ENCODE peak calls at places on chromosome 10, in ten cellular contexts. One of them, this sample, is unnamed.

GRCh38 chr10:62376064-62377025 is 2.2 kb downstream of the ZNF365 start:
- DNase-seq in IMR-90: no peak
- DNase-seq in HCT116: no peak
- DNase-seq in PC-3: no peak
- DNase-seq in breast epithelium: no peak
- DNase-seq in fibroblast of pulmonary artery: no peak
- DNase-seq in GM23338: no peak
- DNase-seq in ovary: no peak
- DNase-seq in cardiac fibroblast: no peak
- DNase-seq in astrocyte of the spinal cord: no peak
- DNase-seq in this sample: no peak

GRCh38 chr10:84195044-84195830 is 900 bp downstream of the CDHR1 start:
- DNase-seq in IMR-90: no peak
- DNase-seq in HCT116: no peak
- DNase-seq in PC-3: no peak
- DNase-seq in breast epithelium: no peak
- DNase-seq in fibroblast of pulmonary artery: no peak
- DNase-seq in GM23338: no peak
- DNase-seq in ovary: no peak
- DNase-seq in cardiac fibroblast: no peak
- DNase-seq in astrocyte of the spinal cord: no peak
- DNase-seq in this sample: no peak

GRCh38 chr10:75858357-75858756 is 426.9 kb downstream of the LRMDA start:
- DNase-seq in IMR-90: no peak
- DNase-seq in HCT116: no peak
- DNase-seq in PC-3: no peak
- DNase-seq in breast epithelium: no peak
- DNase-seq in fibroblast of pulmonary artery: no peak
- DNase-seq in GM23338: peak
- DNase-seq in ovary: no peak
- DNase-seq in cardiac fibroblast: no peak
- DNase-seq in astrocyte of the spinal cord: no peak
- DNase-seq in this sample: no peak

GRCh38 chr10:15725603-15726002 is 5.9 kb upstream of the ITGA8 start:
- DNase-seq in IMR-90: peak
- DNase-seq in HCT116: peak
- DNase-seq in PC-3: peak
- DNase-seq in breast epithelium: no peak
- DNase-seq in fibroblast of pulmonary artery: peak
- DNase-seq in GM23338: peak
- DNase-seq in ovary: no peak
- DNase-seq in cardiac fibroblast: peak
- DNase-seq in astrocyte of the spinal cord: peak
- DNase-seq in this sample: peak

GRCh38 chr10:130018253-130018652 is 54.2 kb upstream of the EBF3 start:
- DNase-seq in IMR-90: peak
- DNase-seq in HCT116: no peak
- DNase-seq in PC-3: peak
- DNase-seq in breast epithelium: no peak
- DNase-seq in fibroblast of pulmonary artery: peak
- DNase-seq in GM23338: no peak
- DNase-seq in ovary: no peak
- DNase-seq in cardiac fibroblast: peak
- DNase-seq in astrocyte of the spinal cord: peak
- DNase-seq in this sample: peak

GRCh38 chr10:48589266-48589665 is 15.6 kb downstream of the ARHGAP22 start:
- DNase-seq in IMR-90: peak
- DNase-seq in HCT116: no peak
- DNase-seq in PC-3: no peak
- DNase-seq in breast epithelium: no peak
- DNase-seq in fibroblast of pulmonary artery: peak
- DNase-seq in GM23338: no peak
- DNase-seq in ovary: no peak
- DNase-seq in cardiac fibroblast: peak
- DNase-seq in astrocyte of the spinal cord: peak
- DNase-seq in this sample: peak

GRCh38 chr10:128087146-128087883 is 38.9 kb downstream of the MKI67 start:
- DNase-seq in IMR-90: no peak
- DNase-seq in HCT116: no peak
- DNase-seq in PC-3: no peak
- DNase-seq in breast epithelium: no peak
- DNase-seq in fibroblast of pulmonary artery: no peak
- DNase-seq in GM23338: no peak
- DNase-seq in ovary: no peak
- DNase-seq in cardiac fibroblast: no peak
- DNase-seq in astrocyte of the spinal cord: no peak
- DNase-seq in this sample: no peak

GRCh38 chr10:94199565-94199964 is 163.2 kb downstream of the NOC3L start:
- DNase-seq in IMR-90: no peak
- DNase-seq in HCT116: no peak
- DNase-seq in PC-3: peak
- DNase-seq in breast epithelium: no peak
- DNase-seq in fibroblast of pulmonary artery: no peak
- DNase-seq in GM23338: no peak
- DNase-seq in ovary: no peak
- DNase-seq in cardiac fibroblast: peak
- DNase-seq in astrocyte of the spinal cord: peak
- DNase-seq in this sample: no peak

GRCh38 chr10:66928000-66928770 is 2.3 kb downstream of the LRRTM3 start:
- DNase-seq in IMR-90: peak
- DNase-seq in HCT116: no peak
- DNase-seq in PC-3: no peak
- DNase-seq in breast epithelium: no peak
- DNase-seq in fibroblast of pulmonary artery: peak
- DNase-seq in GM23338: peak
- DNase-seq in ovary: no peak
- DNase-seq in cardiac fibroblast: peak
- DNase-seq in astrocyte of the spinal cord: no peak
- DNase-seq in this sample: peak

GRCh38 chr10:43591303-43591904 is 14.8 kb upstream of the ZNF485 start:
- DNase-seq in IMR-90: no peak
- DNase-seq in HCT116: no peak
- DNase-seq in PC-3: no peak
- DNase-seq in breast epithelium: no peak
- DNase-seq in fibroblast of pulmonary artery: no peak
- DNase-seq in GM23338: no peak
- DNase-seq in ovary: no peak
- DNase-seq in cardiac fibroblast: no peak
- DNase-seq in astrocyte of the spinal cord: no peak
- DNase-seq in this sample: no peak

GRCh38 chr10:690227-691161 is 1.0 kb upstream of the DIP2C start:
- DNase-seq in IMR-90: peak
- DNase-seq in HCT116: no peak
- DNase-seq in PC-3: no peak
- DNase-seq in breast epithelium: no peak
- DNase-seq in fibroblast of pulmonary artery: no peak
- DNase-seq in GM23338: no peak
- DNase-seq in ovary: no peak
- DNase-seq in cardiac fibroblast: peak
- DNase-seq in astrocyte of the spinal cord: no peak
- DNase-seq in this sample: no peak

GRCh38 chr10:107424628-107425027 is 260.1 kb upstream of the SORCS1 start:
- DNase-seq in IMR-90: no peak
- DNase-seq in HCT116: no peak
- DNase-seq in PC-3: no peak
- DNase-seq in breast epithelium: no peak
- DNase-seq in fibroblast of pulmonary artery: no peak
- DNase-seq in GM23338: no peak
- DNase-seq in ovary: no peak
- DNase-seq in cardiac fibroblast: no peak
- DNase-seq in astrocyte of the spinal cord: no peak
- DNase-seq in this sample: no peak

GRCh38 chr10:71864861-71865473 is 13.9 kb upstream of the PSAP start:
- DNase-seq in IMR-90: peak
- DNase-seq in HCT116: no peak
- DNase-seq in PC-3: peak
- DNase-seq in breast epithelium: no peak
- DNase-seq in fibroblast of pulmonary artery: peak
- DNase-seq in GM23338: no peak
- DNase-seq in ovary: no peak
- DNase-seq in cardiac fibroblast: peak
- DNase-seq in astrocyte of the spinal cord: peak
- DNase-seq in this sample: peak

GRCh38 chr10:19250542-19250941 is 201.9 kb downstream of the MALRD1 start:
- DNase-seq in IMR-90: peak
- DNase-seq in HCT116: no peak
- DNase-seq in PC-3: peak
- DNase-seq in breast epithelium: no peak
- DNase-seq in fibroblast of pulmonary artery: peak
- DNase-seq in GM23338: no peak
- DNase-seq in ovary: no peak
- DNase-seq in cardiac fibroblast: peak
- DNase-seq in astrocyte of the spinal cord: no peak
- DNase-seq in this sample: peak

GRCh38 chr10:110733256-110733952 is 89.3 kb downstream of the RBM20 start:
- DNase-seq in IMR-90: no peak
- DNase-seq in HCT116: no peak
- DNase-seq in PC-3: peak
- DNase-seq in breast epithelium: no peak
- DNase-seq in fibroblast of pulmonary artery: no peak
- DNase-seq in GM23338: no peak
- DNase-seq in ovary: no peak
- DNase-seq in cardiac fibroblast: no peak
- DNase-seq in astrocyte of the spinal cord: peak
- DNase-seq in this sample: no peak

GRCh38 chr10:697097-697875 is 7.8 kb upstream of the DIP2C start:
- DNase-seq in IMR-90: no peak
- DNase-seq in HCT116: no peak
- DNase-seq in PC-3: no peak
- DNase-seq in breast epithelium: no peak
- DNase-seq in fibroblast of pulmonary artery: no peak
- DNase-seq in GM23338: no peak
- DNase-seq in ovary: no peak
- DNase-seq in cardiac fibroblast: no peak
- DNase-seq in astrocyte of the spinal cord: no peak
- DNase-seq in this sample: no peak

GRCh38 chr10:35579116-35579515 is 26.0 kb upstream of the GJD4 start:
- DNase-seq in IMR-90: no peak
- DNase-seq in HCT116: no peak
- DNase-seq in PC-3: no peak
- DNase-seq in breast epithelium: no peak
- DNase-seq in fibroblast of pulmonary artery: no peak
- DNase-seq in GM23338: no peak
- DNase-seq in ovary: no peak
- DNase-seq in cardiac fibroblast: no peak
- DNase-seq in astrocyte of the spinal cord: no peak
- DNase-seq in this sample: no peak

GRCh38 chr10:98950106-98950505 is 285.5 kb downstream of the HPSE2 start:
- DNase-seq in IMR-90: no peak
- DNase-seq in HCT116: no peak
- DNase-seq in PC-3: no peak
- DNase-seq in breast epithelium: no peak
- DNase-seq in fibroblast of pulmonary artery: no peak
- DNase-seq in GM23338: no peak
- DNase-seq in ovary: no peak
- DNase-seq in cardiac fibroblast: no peak
- DNase-seq in astrocyte of the spinal cord: no peak
- DNase-seq in this sample: no peak

GRCh38 chr10:93115661-93116383 is 42.1 kb downstream of the CYP26A1 start:
- DNase-seq in IMR-90: peak
- DNase-seq in HCT116: peak
- DNase-seq in PC-3: peak
- DNase-seq in breast epithelium: peak
- DNase-seq in fibroblast of pulmonary artery: peak
- DNase-seq in GM23338: peak
- DNase-seq in ovary: no peak
- DNase-seq in cardiac fibroblast: peak
- DNase-seq in astrocyte of the spinal cord: peak
- DNase-seq in this sample: peak
- TF ChIP-seq CTCF in IMR-90: peak
- TF ChIP-seq CTCF in HCT116: peak
- TF ChIP-seq CTCF in PC-3: peak
- TF ChIP-seq CTCF in breast epithelium: peak
- TF ChIP-seq CTCF in fibroblast of pulmonary artery: peak
- TF ChIP-seq CTCF in GM23338: peak
- TF ChIP-seq CTCF in ovary: no peak
- TF ChIP-seq CTCF in cardiac fibroblast: peak
- TF ChIP-seq CTCF in astrocyte of the spinal cord: peak
- TF ChIP-seq CTCF in this sample: peak

GRCh38 chr10:103772096-103772845 is 83.1 kb downstream of the SH3PXD2A start:
- DNase-seq in IMR-90: peak
- DNase-seq in HCT116: peak
- DNase-seq in PC-3: peak
- DNase-seq in breast epithelium: peak
- DNase-seq in fibroblast of pulmonary artery: peak
- DNase-seq in GM23338: peak
- DNase-seq in ovary: peak
- DNase-seq in cardiac fibroblast: peak
- DNase-seq in astrocyte of the spinal cord: peak
- DNase-seq in this sample: peak
- H3K4me3 ChIP-seq in IMR-90: peak
- H3K4me3 ChIP-seq in HCT116: peak
- H3K4me3 ChIP-seq in PC-3: peak
- H3K4me3 ChIP-seq in breast epithelium: peak
- H3K4me3 ChIP-seq in fibroblast of pulmonary artery: peak
- H3K4me3 ChIP-seq in GM23338: peak
- H3K4me3 ChIP-seq in ovary: peak
- H3K4me3 ChIP-seq in cardiac fibroblast: peak
- H3K4me3 ChIP-seq in astrocyte of the spinal cord: peak
- H3K4me3 ChIP-seq in this sample: peak

DNA sequence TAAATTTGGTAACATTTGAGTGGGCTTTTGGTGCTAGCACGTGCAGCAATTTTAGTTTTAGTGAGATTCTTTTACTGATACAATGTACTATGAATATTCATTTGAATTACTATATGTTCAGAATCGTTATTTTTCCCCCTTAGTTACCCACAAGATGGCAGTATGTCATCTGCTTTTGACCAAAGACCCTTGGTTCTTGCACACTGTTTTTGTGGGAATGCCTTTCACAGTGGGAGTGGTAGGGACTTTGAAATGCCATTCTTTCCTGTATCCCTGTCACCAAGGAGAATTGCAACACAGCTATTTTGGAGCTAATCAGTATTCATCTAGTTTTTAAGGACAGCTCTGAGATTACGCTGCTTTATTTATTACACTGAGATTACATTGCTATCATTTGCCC is 40.6 kb downstream of the SEC23IP start:
- DNase-seq in IMR-90: peak
- DNase-seq in HCT116: no peak
- DNase-seq in PC-3: peak
- DNase-seq in breast epithelium: no peak
- DNase-seq in fibroblast of pulmonary artery: peak
- DNase-seq in GM23338: peak
- DNase-seq in ovary: no peak
- DNase-seq in cardiac fibroblast: peak
- DNase-seq in astrocyte of the spinal cord: peak
- DNase-seq in this sample: peak
- TF ChIP-seq CTCF in IMR-90: peak
- TF ChIP-seq CTCF in HCT116: peak
- TF ChIP-seq CTCF in PC-3: peak
- TF ChIP-seq CTCF in breast epithelium: no peak
- TF ChIP-seq CTCF in fibroblast of pulmonary artery: peak
- TF ChIP-seq CTCF in GM23338: peak
- TF ChIP-seq CTCF in ovary: no peak
- TF ChIP-seq CTCF in cardiac fibroblast: no peak
- TF ChIP-seq CTCF in astrocyte of the spinal cord: peak
- TF ChIP-seq CTCF in this sample: peak

DNA sequence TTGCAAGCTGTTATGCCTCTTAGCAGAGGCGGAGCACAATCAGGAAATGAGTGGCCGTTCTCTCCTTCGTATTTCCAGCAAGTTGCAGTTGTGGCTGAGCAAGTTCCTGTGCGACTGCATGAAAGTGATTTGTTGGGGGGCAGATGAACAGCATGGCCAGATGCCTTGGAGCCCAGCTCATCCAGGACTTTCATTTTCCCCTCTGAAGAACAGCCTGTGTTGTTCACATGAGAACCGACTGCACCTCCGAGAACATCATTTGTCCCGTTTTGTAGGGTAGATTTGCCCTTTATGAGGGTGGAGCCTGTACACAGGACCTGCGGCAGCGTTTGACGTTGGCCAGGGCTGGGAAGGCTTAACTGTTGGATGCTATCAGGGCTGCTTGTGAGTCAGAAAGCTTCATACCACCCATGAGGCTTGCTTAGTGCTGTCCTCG is 4.4 kb downstream of the BAG3 start:
- DNase-seq in IMR-90: peak
- DNase-seq in HCT116: no peak
- DNase-seq in PC-3: peak
- DNase-seq in breast epithelium: peak
- DNase-seq in fibroblast of pulmonary artery: peak
- DNase-seq in GM23338: no peak
- DNase-seq in ovary: no peak
- DNase-seq in cardiac fibroblast: peak
- DNase-seq in astrocyte of the spinal cord: peak
- DNase-seq in this sample: peak
- H3K4me3 ChIP-seq in IMR-90: peak
- H3K4me3 ChIP-seq in HCT116: no peak
- H3K4me3 ChIP-seq in PC-3: peak
- H3K4me3 ChIP-seq in breast epithelium: peak
- H3K4me3 ChIP-seq in fibroblast of pulmonary artery: peak
- H3K4me3 ChIP-seq in GM23338: no peak
- H3K4me3 ChIP-seq in ovary: no peak
- H3K4me3 ChIP-seq in cardiac fibroblast: peak
- H3K4me3 ChIP-seq in astrocyte of the spinal cord: peak
- H3K4me3 ChIP-seq in this sample: peak

This sample was measured in choroid plexus epithelial cell.